ENCODE peak calls at places on chromosome 4, in five cellular contexts. X is endothelial cell of umbilical vein, T is HepG2, V is GM23338, D is fibroblast of lung. A is an unnamed sample.

GRCh38 chr4:14719053-14719452 is 283.2 kb upstream of the CPEB2 start:
- DNase-seq in X (no peak), T (no peak), V (no peak), D (peak; percentile 79), A (peak; percentile 70)

GRCh38 chr4:107978716-107979451 is 10.8 kb upstream of the HADH start:
- DNase-seq in X (no peak), T (peak; percentile 88), V (no peak), D (no peak), A (no peak)

GRCh38 chr4:176298664-176299063 is 21.1 kb upstream of the SPCS3 start:
- DNase-seq in X (no peak), T (no peak), V (no peak), D (no peak), A (no peak)

GRCh38 chr4:183657564-183657963 is 1.4 kb downstream of the RWDD4 start:
- DNase-seq in X (no peak), T (no peak), V (no peak), D (no peak), A (no peak)

GRCh38 chr4:73231518-73232487 is 26.8 kb downstream of the ANKRD17 start:
- DNase-seq in X (no peak), T (no peak), V (no peak), D (no peak), A (no peak)

GRCh38 chr4:99655315-99656081 is 2.1 kb downstream of the C4orf54 start:
- DNase-seq in X (peak; percentile 3), T (no peak), V (no peak), D (peak; percentile 80), A (peak; percentile 64)

GRCh38 chr4:26235500-26235899 is 85.3 kb upstream of the RBPJ start:
- DNase-seq in X (no peak), T (no peak), V (no peak), D (peak; percentile 99), A (no peak)

GRCh38 chr4:53536328-53536727 is 55.0 kb downstream of the LNX1 start:
- DNase-seq in X (no peak), T (no peak), V (no peak), D (no peak), A (no peak)

GRCh38 chr4:26083987-26084386 is 170.0 kb downstream of the SMIM20 start:
- DNase-seq in X (no peak), T (no peak), V (no peak), D (peak; percentile 92), A (peak; percentile 88)

GRCh38 chr4:2343476-2343875 is 75.0 kb downstream of the ZFYVE28 start:
- DNase-seq in X (no peak), T (no peak), V (no peak), D (no peak), A (no peak)

GRCh38 chr4:111618908-111619307 is 526.3 kb upstream of the FAM241A start:
- DNase-seq in X (peak; percentile 10), T (no peak), V (no peak), D (no peak), A (no peak)

GRCh38 chr4:183637461-183637860 is 21.5 kb downstream of the RWDD4 start:
- DNase-seq in X (peak; percentile 34), T (no peak), V (no peak), D (peak; percentile 38), A (peak; percentile 73)

GRCh38 chr4:80454040-80454439 is 118.5 kb downstream of the CFAP299 start:
- DNase-seq in X (no peak), T (no peak), V (no peak), D (no peak), A (peak; percentile 24)

GRCh38 chr4:84451546-84451945 is 47.5 kb downstream of the NKX6-1 start:
- DNase-seq in X (peak; percentile 4), T (no peak), V (peak; percentile 48), D (peak; percentile 6), A (no peak)

GRCh38 chr4:118849867-118850812 is 14.2 kb upstream of the SEC24D start:
- DNase-seq in X (peak; percentile 44), T (no peak), V (peak; percentile 91), D (peak; percentile 42), A (peak; percentile 3)

GRCh38 chr4:10416441-10416840 is 40.8 kb downstream of the ZNF518B start:
- DNase-seq in X (no peak), T (no peak), V (no peak), D (no peak), A (no peak)

GRCh38 chr4:27407616-27408015 is 547.0 kb downstream of the STIM2 start:
- DNase-seq in X (no peak), T (no peak), V (no peak), D (no peak), A (no peak)

GRCh38 chr4:150510176-150510875 is 71.6 kb upstream of the MAB21L2 start:
- DNase-seq in X (peak; percentile 88), T (no peak), V (no peak), D (peak; percentile 85), A (no peak)

GRCh38 chr4:161364681-161365080 is 799.1 kb downstream of the FSTL5 start:
- DNase-seq in X (no peak), T (no peak), V (no peak), D (no peak), A (no peak)

GRCh38 chr4:53478671-53479456 is 101.4 kb downstream of the FIP1L1 start:
- DNase-seq in X (no peak), T (no peak), V (no peak), D (peak; percentile 89), A (peak; percentile 55)

GRCh38 chr4:77229433-77229832 is 72.4 kb downstream of the CCNG2 start:
- DNase-seq in X (no peak), T (no peak), V (no peak), D (no peak), A (no peak)

GRCh38 chr4:158941321-158941720 is 161.6 kb upstream of the RAPGEF2 start:
- DNase-seq in X (no peak), T (no peak), V (no peak), D (no peak), A (no peak)

GRCh38 chr4:13944095-13944501 is 316.6 kb upstream of the BOD1L1 start:
- DNase-seq in X (no peak), T (no peak), V (no peak), D (no peak), A (no peak)

GRCh38 chr4:139028191-139028661 is 12.6 kb downstream of the NOCT start:
- DNase-seq in X (no peak), T (no peak), V (peak; percentile 40), D (peak; percentile 28), A (no peak)

GRCh38 chr4:94639298-94639697 is 118.5 kb upstream of the BMPR1B start:
- DNase-seq in X (no peak), T (no peak), V (no peak), D (no peak), A (no peak)

GRCh38 chr4:30536231-30536630 is 183.9 kb upstream of the PCDH7 start:
- DNase-seq in X (peak; percentile 7), T (no peak), V (no peak), D (peak; percentile 45), A (no peak)

GRCh38 chr4:84237008-84237407 is 262.1 kb downstream of the NKX6-1 start:
- DNase-seq in X (no peak), T (no peak), V (no peak), D (peak; percentile 11), A (no peak)

GRCh38 chr4:88693792-88694191 is 3.8 kb downstream of the NAP1L5 start:
- DNase-seq in X (peak; percentile 53), T (no peak), V (no peak), D (no peak), A (no peak)

GRCh38 chr4:125115476-125115875 is 199.3 kb upstream of the FAT4 start:
- DNase-seq in X (no peak), T (no peak), V (no peak), D (peak; percentile 21), A (no peak)

GRCh38 chr4:4226606-4227438 is at the start of gene OTOP1:
- DNase-seq in X (no peak), T (no peak), V (no peak), D (no peak), A (no peak)
- TF ChIP-seq EZH2 in X (peak; percentile 67), T (no peak), V (peak; percentile 45), D (no peak), A (no peak)

GRCh38 chr4:78764498-78764961 is 11.6 kb upstream of the BMP2K start:
- DNase-seq in X (no peak), T (no peak), V (no peak), D (peak; percentile 65), A (no peak)

GRCh38 chr4:78766650-78767049 is 9.5 kb upstream of the BMP2K start:
- DNase-seq in X (no peak), T (no peak), V (no peak), D (no peak), A (no peak)

GRCh38 chr4:78767350-78767749 is 8.8 kb upstream of the BMP2K start:
- DNase-seq in X (no peak), T (no peak), V (no peak), D (no peak), A (no peak)

GRCh38 chr4:78766026-78766425 is 10.1 kb upstream of the BMP2K start:
- DNase-seq in X (peak; percentile 45), T (no peak), V (no peak), D (peak; percentile 97), A (no peak)

GRCh38 chr4:78765607-78766006 is 10.5 kb upstream of the BMP2K start:
- DNase-seq in X (no peak), T (no peak), V (no peak), D (no peak), A (no peak)
- H2AFZ ChIP-seq in X (no peak overlapping the region), T (no peak overlapping the region), V (no peak overlapping the region), D (no peak overlapping the region), A (no peak overlapping the region)

GRCh38 chr4:42425146-42426065 is 28.1 kb downstream of the SHISA3 start:
- DNase-seq in X (no peak), T (no peak), V (peak; percentile 67), D (no peak), A (no peak)
- TF ChIP-seq EZH2 in X (no peak), T (no peak), V (no peak), D (no peak), A (no peak)

DNA sequence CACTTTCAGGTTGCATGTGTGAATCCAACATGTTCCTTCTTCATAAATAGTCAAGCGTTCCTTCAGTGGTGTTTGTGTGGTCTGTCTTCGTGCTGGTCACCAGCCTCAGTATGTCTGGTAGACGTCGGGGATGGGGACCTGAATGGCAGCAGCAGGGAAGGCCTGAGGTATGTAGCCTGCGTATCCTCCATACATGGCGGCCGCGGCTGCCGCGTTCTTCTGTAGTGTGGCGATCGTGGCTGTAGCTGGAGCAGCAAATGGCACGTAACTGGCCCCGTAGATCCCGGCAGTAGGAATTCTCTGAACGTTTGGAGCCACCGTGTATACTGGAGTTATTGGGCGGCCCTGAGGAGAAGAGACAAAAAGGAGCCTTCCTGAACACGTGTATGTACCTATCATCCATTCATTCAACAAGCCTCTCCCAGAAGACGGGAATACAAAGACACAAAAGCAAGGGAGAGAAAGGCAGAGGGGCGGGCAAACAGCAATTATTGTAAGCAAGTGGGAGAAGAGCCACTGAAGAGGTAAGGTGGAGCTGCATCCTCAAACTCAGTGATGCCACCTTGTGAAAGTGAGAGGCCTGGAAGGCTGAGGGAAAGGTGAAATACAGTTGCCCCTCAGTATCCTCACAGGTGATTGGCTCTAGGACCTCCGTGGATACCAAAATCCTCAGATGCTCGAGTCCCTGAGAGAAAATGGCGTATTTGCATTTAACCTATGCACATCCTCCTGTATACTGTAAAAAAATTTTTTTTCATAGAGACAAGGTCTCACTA is 90.9 kb downstream of the CHRNA9 start:
- DNase-seq in X (no peak), T (no peak), V (no peak), D (no peak), A (no peak)
- H2AFZ ChIP-seq in X (no peak overlapping the region), T (no peak overlapping the region), V (no peak overlapping the region), D (no peak overlapping the region), A (no peak overlapping the region)

GRCh38 chr4:165164257-165164656 is 43.1 kb upstream of the KLHL2 start:
- DNase-seq in X (no peak), T (peak; percentile 49), V (no peak), D (no peak), A (no peak)
- TF ChIP-seq EZH2 in X (no peak), T (no peak), V (no peak), D (no peak), A (no peak)

GRCh38 chr4:152258391-152258790 is 277.5 kb downstream of the FBXW7 start:
- DNase-seq in X (no peak), T (no peak), V (no peak), D (no peak), A (no peak)
- H2AFZ ChIP-seq in X (peak overlapping the region; percentile 66), T (no peak overlapping the region), V (peak overlapping the region; percentile 88), D (no peak overlapping the region), A (no peak overlapping the region)